ENCODE peak calls at places on chromosomes 2 and 18, in ten cellular contexts. V, C, Y, D, U, B, J, L, S and G are unnamed samples.

GRCh38 chr2:179985163-179985820 is 21.8 kb downstream of the CWC22 start:
- DNase-seq in V (no peak), C (no peak), Y (no peak), D (no peak), U (no peak), B (no peak), J (no peak), L (no peak), S (no peak), G (no peak)

GRCh38 chr2:240512109-240512485 is 45.7 kb downstream of the ANKMY1 start:
- DNase-seq in V (peak), C (no peak), Y (no peak), D (no peak), U (no peak), B (no peak), J (no peak), L (no peak), S (no peak), G (no peak)

GRCh38 chr2:196160101-196160500 is 11.3 kb downstream of the STK17B start:
- DNase-seq in V (no peak), C (no peak), Y (no peak), D (peak), U (peak), B (peak), J (peak), L (peak), S (peak), G (no peak)

GRCh38 chr2:3492951-3493609 is 26.3 kb downstream of the ADI1 start:
- DNase-seq in V (no peak), C (no peak), Y (no peak), D (no peak), U (no peak), B (no peak), J (no peak), L (peak), S (no peak), G (peak)

GRCh38 chr2:25215948-25216679 is 47.7 kb upstream of the POMC start:
- DNase-seq in V (no peak), C (peak), Y (peak), D (peak), U (no peak), B (no peak), J (no peak), L (peak), S (peak), G (no peak)

GRCh38 chr2:162293122-162293781 is 25.2 kb downstream of the IFIH1 start:
- DNase-seq in V (no peak), C (no peak), Y (no peak), D (no peak), U (no peak), B (no peak), J (no peak), L (peak), S (no peak), G (no peak)

GRCh38 chr2:204988836-204989235 is 443.6 kb downstream of the PARD3B start:
- DNase-seq in V (no peak), C (no peak), Y (no peak), D (no peak), U (no peak), B (no peak), J (no peak), L (no peak), S (no peak), G (no peak)

GRCh38 chr2:38274286-38275276 is 102.5 kb downstream of the ATL2 start:
- DNase-seq in V (no peak), C (no peak), Y (peak), D (peak), U (peak), B (peak), J (peak), L (peak), S (peak), G (no peak)

GRCh38 chr2:157627594-157628281 is 926 bp downstream of the ACVR1C start:
- DNase-seq in V (no peak), C (no peak), Y (no peak), D (no peak), U (no peak), B (no peak), J (no peak), L (peak), S (peak), G (no peak)

GRCh38 chr2:128392207-128392606 is 73.5 kb upstream of the HS6ST1 start:
- DNase-seq in V (no peak), C (no peak), Y (no peak), D (no peak), U (no peak), B (no peak), J (no peak), L (no peak), S (no peak), G (no peak)

GRCh38 chr2:168705534-168706470 is 96.6 kb upstream of the NOSTRIN start:
- DNase-seq in V (no peak), C (no peak), Y (no peak), D (no peak), U (no peak), B (no peak), J (no peak), L (peak), S (peak), G (no peak)

GRCh38 chr2:179336782-179337534 is 72.3 kb upstream of the SESTD1 start:
- DNase-seq in V (no peak), C (no peak), Y (no peak), D (no peak), U (peak), B (no peak), J (no peak), L (no peak), S (no peak), G (no peak)

GRCh38 chr2:23335550-23335949 is 49.4 kb upstream of the KLHL29 start:
- DNase-seq in V (no peak), C (no peak), Y (no peak), D (no peak), U (no peak), B (no peak), J (no peak), L (no peak), S (no peak), G (no peak)

GRCh38 chr18:63534615-63535014 is 7.6 kb upstream of the SERPINB12 start:
- DNase-seq in V (no peak), C (no peak), Y (no peak), D (no peak), U (no peak), B (no peak), J (no peak), L (no peak), S (no peak), G (no peak)

GRCh38 chr2:43278683-43279220 is 52.3 kb upstream of the ZFP36L2 start:
- DNase-seq in V (no peak), C (no peak), Y (no peak), D (no peak), U (no peak), B (no peak), J (no peak), L (no peak), S (no peak), G (no peak)

GRCh38 chr2:76985387-76986136 is 536.6 kb downstream of the LRRTM4 start:
- DNase-seq in V (no peak), C (no peak), Y (no peak), D (no peak), U (no peak), B (no peak), J (no peak), L (peak), S (peak), G (no peak)

GRCh38 chr2:241619602-241620418 is 17.1 kb downstream of the THAP4 start:
- DNase-seq in V (no peak), C (no peak), Y (no peak), D (no peak), U (no peak), B (no peak), J (no peak), L (no peak), S (no peak), G (no peak)

GRCh38 chr18:45275367-45276113 is 339.7 kb upstream of the SLC14A2 start:
- DNase-seq in V (no peak), C (no peak), Y (no peak), D (no peak), U (peak), B (peak), J (peak), L (peak), S (peak), G (no peak)

GRCh38 chr2:221671515-221671914 is 99.4 kb upstream of the EPHA4 start:
- DNase-seq in V (no peak), C (no peak), Y (no peak), D (no peak), U (no peak), B (no peak), J (no peak), L (no peak), S (no peak), G (no peak)

GRCh38 chr2:236167297-236168109 is 683 bp downstream of the GBX2 start:
- DNase-seq in V (no peak), C (peak), Y (no peak), D (no peak), U (no peak), B (no peak), J (peak), L (peak), S (peak), G (no peak)

GRCh38 chr2:129479892-129480291 is 499.6 kb upstream of the RAB6C start:
- DNase-seq in V (no peak), C (no peak), Y (no peak), D (no peak), U (no peak), B (no peak), J (no peak), L (no peak), S (peak), G (no peak)
- TF ChIP-seq POLR2AphosphoS5 in V (no peak), C (no peak), Y (no peak), D (no peak), U (no peak), B (no peak), J (no peak), L (no peak), S (no peak), G (no peak)

GRCh38 chr18:76822510-76823165 is at the start of gene ZNF236:
- DNase-seq in V (no peak), C (peak), Y (peak), D (peak), U (no peak), B (no peak), J (peak), L (peak), S (peak), G (peak)
- TF ChIP-seq POLR2AphosphoS5 in V (no peak), C (peak), Y (no peak), D (no peak), U (no peak), B (peak), J (peak), L (peak), S (peak), G (peak)

GRCh38 chr2:237735762-237736161 is 62.8 kb upstream of the RBM44 start:
- DNase-seq in V (peak), C (no peak), Y (no peak), D (peak), U (no peak), B (no peak), J (no peak), L (peak), S (no peak), G (no peak)

GRCh38 chr2:237732790-237733349 is 65.7 kb upstream of the RBM44 start:
- DNase-seq in V (peak), C (no peak), Y (no peak), D (peak), U (no peak), B (no peak), J (no peak), L (peak), S (peak), G (no peak)

GRCh38 chr2:237734905-237735623 is 63.5 kb upstream of the RBM44 start:
- DNase-seq in V (peak), C (no peak), Y (no peak), D (peak), U (no peak), B (no peak), J (no peak), L (peak), S (no peak), G (no peak)

GRCh38 chr2:237732070-237732469 is 66.5 kb upstream of the RBM44 start:
- DNase-seq in V (peak), C (no peak), Y (no peak), D (no peak), U (no peak), B (no peak), J (no peak), L (peak), S (no peak), G (no peak)

DNA sequence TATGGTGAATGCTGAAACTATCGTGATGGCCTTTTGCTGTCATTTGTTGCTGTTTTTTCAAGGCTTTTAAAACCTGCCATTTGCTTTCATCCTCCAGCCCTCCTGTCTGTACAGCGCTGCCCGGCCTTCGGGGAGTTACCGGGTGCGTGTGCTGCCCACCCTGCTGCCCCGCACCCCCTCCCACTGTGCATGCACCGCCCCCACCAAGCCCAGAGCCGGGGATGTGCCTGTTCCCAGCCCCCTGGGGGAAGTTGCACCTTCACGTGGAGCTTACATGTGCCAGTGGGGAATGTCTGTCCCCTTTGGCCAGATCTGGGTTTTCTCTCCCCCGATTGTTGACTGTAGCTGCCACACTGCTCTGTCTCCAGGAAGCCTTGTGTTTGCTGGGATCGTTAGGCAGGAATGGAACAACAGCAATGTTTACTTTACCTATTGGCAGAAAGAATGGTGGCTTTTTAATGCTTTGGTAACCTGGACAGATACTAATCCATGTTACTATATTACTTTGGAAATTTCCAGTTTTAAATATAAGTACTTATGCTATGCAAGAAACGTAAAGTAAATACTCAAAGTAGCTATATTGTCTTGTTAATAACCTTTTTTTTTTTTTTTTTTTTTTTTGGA is 64.8 kb upstream of the RBM44 start:
- DNase-seq in V (peak), C (peak), Y (no peak), D (peak), U (no peak), B (no peak), J (no peak), L (peak), S (peak), G (peak)
- TF ChIP-seq POLR2AphosphoS5 in V (no peak), C (no peak), Y (no peak), D (peak), U (no peak), B (no peak), J (no peak), L (no peak), S (no peak), G (peak)

GRCh38 chr2:96733931-96734330 is 5.9 kb downstream of the LMAN2L start:
- DNase-seq in V (no peak), C (no peak), Y (no peak), D (no peak), U (no peak), B (no peak), J (no peak), L (no peak), S (no peak), G (no peak)
- TF ChIP-seq POLR2AphosphoS5 in V (no peak), C (no peak), Y (no peak), D (no peak), U (no peak), B (no peak), J (no peak), L (no peak), S (no peak), G (no peak)